ENCODE peak calls at places on chromosome 12, in ten cellular contexts. One of them, this sample, is unnamed.

GRCh38 chr12:109719123-109720022 is 5.7 kb downstream of the FAM222A start:
- DNase-seq in T-helper 22 cell: no peak
- DNase-seq in fibroblast of the aortic adventitia: no peak
- DNase-seq in NCI-H1694: no peak
- DNase-seq in BE2C: peak; percentile 65
- DNase-seq in H54: no peak
- DNase-seq in NCI-H1417: no peak
- DNase-seq in GM10248: no peak
- DNase-seq in activated CD4-positive, alpha-beta T cell treated with anti-CD3 and anti-CD28 coated beads for 48 hours: no peak
- DNase-seq in lower leg skin: no peak
- DNase-seq in this sample: no peak

GRCh38 chr12:107411792-107412535 is 273.6 kb upstream of the PWP1 start:
- DNase-seq in fibroblast of the aortic adventitia: no peak
- DNase-seq in activated CD4-positive, alpha-beta T cell treated with anti-CD3 and anti-CD28 coated beads for 48 hours: no peak
- DNase-seq in lower leg skin: no peak
- DNase-seq in NCI-H1417: no peak
- DNase-seq in H54: peak; percentile 76
- DNase-seq in NCI-H1694: no peak
- DNase-seq in GM10248: no peak
- DNase-seq in BE2C: no peak
- DNase-seq in T-helper 22 cell: no peak
- DNase-seq in this sample: no peak

GRCh38 chr12:102757154-102757873 is 159.7 kb downstream of the PAH start:
- DNase-seq in NCI-H1694: no peak
- DNase-seq in activated CD4-positive, alpha-beta T cell treated with anti-CD3 and anti-CD28 coated beads for 48 hours: no peak
- DNase-seq in NCI-H1417: no peak
- DNase-seq in T-helper 22 cell: no peak
- DNase-seq in H54: no peak
- DNase-seq in lower leg skin: no peak
- DNase-seq in fibroblast of the aortic adventitia: no peak
- DNase-seq in BE2C: no peak
- DNase-seq in GM10248: no peak
- DNase-seq in this sample: no peak

GRCh38 chr12:96218989-96219678 is 25.0 kb downstream of the ELK3 start:
- DNase-seq in NCI-H1417: no peak
- DNase-seq in GM10248: no peak
- DNase-seq in H54: no peak
- DNase-seq in activated CD4-positive, alpha-beta T cell treated with anti-CD3 and anti-CD28 coated beads for 48 hours: no peak
- DNase-seq in T-helper 22 cell: no peak
- DNase-seq in BE2C: no peak
- DNase-seq in lower leg skin: no peak
- DNase-seq in fibroblast of the aortic adventitia: no peak
- DNase-seq in NCI-H1694: no peak
- DNase-seq in this sample: no peak

GRCh38 chr12:29831173-29831572 is 47.4 kb upstream of the TMTC1 start:
- DNase-seq in NCI-H1694: no peak
- DNase-seq in fibroblast of the aortic adventitia: no peak
- DNase-seq in T-helper 22 cell: no peak
- DNase-seq in lower leg skin: no peak
- DNase-seq in activated CD4-positive, alpha-beta T cell treated with anti-CD3 and anti-CD28 coated beads for 48 hours: no peak
- DNase-seq in BE2C: no peak
- DNase-seq in NCI-H1417: no peak
- DNase-seq in GM10248: no peak
- DNase-seq in H54: no peak
- DNase-seq in this sample: no peak

GRCh38 chr12:122875590-122876220 is 20.2 kb downstream of the VPS37B start:
- DNase-seq in BE2C: no peak
- DNase-seq in activated CD4-positive, alpha-beta T cell treated with anti-CD3 and anti-CD28 coated beads for 48 hours: no peak
- DNase-seq in H54: no peak
- DNase-seq in NCI-H1694: no peak
- DNase-seq in fibroblast of the aortic adventitia: no peak
- DNase-seq in GM10248: peak; percentile 65
- DNase-seq in NCI-H1417: no peak
- DNase-seq in lower leg skin: peak; percentile 65
- DNase-seq in T-helper 22 cell: no peak
- DNase-seq in this sample: no peak

GRCh38 chr12:105262461-105263184 is 26.6 kb upstream of the APPL2 start:
- DNase-seq in GM10248: no peak
- DNase-seq in activated CD4-positive, alpha-beta T cell treated with anti-CD3 and anti-CD28 coated beads for 48 hours: no peak
- DNase-seq in BE2C: no peak
- DNase-seq in T-helper 22 cell: no peak
- DNase-seq in lower leg skin: no peak
- DNase-seq in NCI-H1417: no peak
- DNase-seq in H54: no peak
- DNase-seq in NCI-H1694: no peak
- DNase-seq in fibroblast of the aortic adventitia: no peak
- DNase-seq in this sample: no peak

GRCh38 chr12:26034371-26035142 is 76.1 kb downstream of the RASSF8 start:
- DNase-seq in activated CD4-positive, alpha-beta T cell treated with anti-CD3 and anti-CD28 coated beads for 48 hours: no peak
- DNase-seq in GM10248: no peak
- DNase-seq in BE2C: no peak
- DNase-seq in NCI-H1417: no peak
- DNase-seq in T-helper 22 cell: no peak
- DNase-seq in H54: no peak
- DNase-seq in NCI-H1694: no peak
- DNase-seq in lower leg skin: no peak
- DNase-seq in fibroblast of the aortic adventitia: peak; percentile 97
- DNase-seq in this sample: no peak

GRCh38 chr12:2997989-2998670 is 38.9 kb downstream of the TEAD4 start:
- DNase-seq in T-helper 22 cell: no peak
- DNase-seq in BE2C: no peak
- DNase-seq in fibroblast of the aortic adventitia: peak; percentile 28
- DNase-seq in lower leg skin: no peak
- DNase-seq in GM10248: no peak
- DNase-seq in NCI-H1694: no peak
- DNase-seq in activated CD4-positive, alpha-beta T cell treated with anti-CD3 and anti-CD28 coated beads for 48 hours: no peak
- DNase-seq in H54: no peak
- DNase-seq in NCI-H1417: no peak
- DNase-seq in this sample: peak; percentile 40

GRCh38 chr12:129723260-129723659 is 180.6 kb downstream of the TMEM132D start:
- DNase-seq in activated CD4-positive, alpha-beta T cell treated with anti-CD3 and anti-CD28 coated beads for 48 hours: no peak
- DNase-seq in fibroblast of the aortic adventitia: no peak
- DNase-seq in NCI-H1694: no peak
- DNase-seq in GM10248: no peak
- DNase-seq in NCI-H1417: no peak
- DNase-seq in T-helper 22 cell: no peak
- DNase-seq in lower leg skin: no peak
- DNase-seq in BE2C: no peak
- DNase-seq in H54: no peak
- DNase-seq in this sample: no peak

GRCh38 chr12:108582509-108582908 is 15.4 kb downstream of the TMEM119 start:
- DNase-seq in GM10248: no peak
- DNase-seq in fibroblast of the aortic adventitia: no peak
- DNase-seq in T-helper 22 cell: no peak
- DNase-seq in lower leg skin: no peak
- DNase-seq in BE2C: no peak
- DNase-seq in H54: no peak
- DNase-seq in NCI-H1417: no peak
- DNase-seq in activated CD4-positive, alpha-beta T cell treated with anti-CD3 and anti-CD28 coated beads for 48 hours: no peak
- DNase-seq in NCI-H1694: no peak
- DNase-seq in this sample: no peak

GRCh38 chr12:47193066-47193465 is 113.3 kb upstream of the AMIGO2 start:
- DNase-seq in GM10248: no peak
- DNase-seq in T-helper 22 cell: no peak
- DNase-seq in NCI-H1417: no peak
- DNase-seq in activated CD4-positive, alpha-beta T cell treated with anti-CD3 and anti-CD28 coated beads for 48 hours: peak; percentile 28
- DNase-seq in NCI-H1694: no peak
- DNase-seq in lower leg skin: no peak
- DNase-seq in BE2C: no peak
- DNase-seq in fibroblast of the aortic adventitia: no peak
- DNase-seq in H54: no peak
- DNase-seq in this sample: no peak

GRCh38 chr12:65561798-65562382 is 262.4 kb upstream of the HMGA2 start:
- DNase-seq in GM10248: no peak
- DNase-seq in lower leg skin: no peak
- DNase-seq in NCI-H1417: no peak
- DNase-seq in H54: no peak
- DNase-seq in fibroblast of the aortic adventitia: peak; percentile 81
- DNase-seq in NCI-H1694: no peak
- DNase-seq in BE2C: no peak
- DNase-seq in activated CD4-positive, alpha-beta T cell treated with anti-CD3 and anti-CD28 coated beads for 48 hours: no peak
- DNase-seq in T-helper 22 cell: no peak
- DNase-seq in this sample: no peak

GRCh38 chr12:66352197-66352596 is 49.9 kb downstream of the HELB start:
- DNase-seq in T-helper 22 cell: no peak
- DNase-seq in NCI-H1417: no peak
- DNase-seq in lower leg skin: no peak
- DNase-seq in activated CD4-positive, alpha-beta T cell treated with anti-CD3 and anti-CD28 coated beads for 48 hours: peak; percentile 21
- DNase-seq in NCI-H1694: peak; percentile 33
- DNase-seq in H54: peak; percentile 12
- DNase-seq in GM10248: no peak
- DNase-seq in BE2C: peak; percentile 22
- DNase-seq in fibroblast of the aortic adventitia: peak; percentile 16
- DNase-seq in this sample: no peak

GRCh38 chr12:57238854-57239554 is 9.5 kb downstream of the SHMT2 start:
- DNase-seq in NCI-H1694: peak; percentile 64
- DNase-seq in GM10248: peak; percentile 95
- DNase-seq in H54: peak; percentile 89
- DNase-seq in T-helper 22 cell: peak; percentile 63
- DNase-seq in fibroblast of the aortic adventitia: peak; percentile 86
- DNase-seq in NCI-H1417: peak; percentile 96
- DNase-seq in BE2C: peak; percentile 89
- DNase-seq in lower leg skin: peak; percentile 97
- DNase-seq in activated CD4-positive, alpha-beta T cell treated with anti-CD3 and anti-CD28 coated beads for 48 hours: peak; percentile 93
- DNase-seq in this sample: peak; percentile 95

GRCh38 chr12:40993158-40993557 is 195.0 kb upstream of the PDZRN4 start:
- DNase-seq in H54: no peak
- DNase-seq in BE2C: no peak
- DNase-seq in NCI-H1417: no peak
- DNase-seq in fibroblast of the aortic adventitia: no peak
- DNase-seq in T-helper 22 cell: no peak
- DNase-seq in activated CD4-positive, alpha-beta T cell treated with anti-CD3 and anti-CD28 coated beads for 48 hours: no peak
- DNase-seq in NCI-H1694: no peak
- DNase-seq in lower leg skin: no peak
- DNase-seq in GM10248: no peak
- DNase-seq in this sample: no peak

GRCh38 chr12:71125949-71126348 is 31.9 kb downstream of the TSPAN8 start:
- DNase-seq in NCI-H1694: no peak
- DNase-seq in lower leg skin: no peak
- DNase-seq in T-helper 22 cell: no peak
- DNase-seq in NCI-H1417: no peak
- DNase-seq in fibroblast of the aortic adventitia: no peak
- DNase-seq in activated CD4-positive, alpha-beta T cell treated with anti-CD3 and anti-CD28 coated beads for 48 hours: no peak
- DNase-seq in BE2C: no peak
- DNase-seq in GM10248: no peak
- DNase-seq in H54: no peak
- DNase-seq in this sample: no peak

GRCh38 chr12:47747115-47747514 is 11.6 kb downstream of the RAPGEF3 start:
- DNase-seq in BE2C: no peak
- DNase-seq in H54: no peak
- DNase-seq in NCI-H1417: no peak
- DNase-seq in fibroblast of the aortic adventitia: no peak
- DNase-seq in GM10248: peak; percentile 24
- DNase-seq in T-helper 22 cell: no peak
- DNase-seq in lower leg skin: no peak
- DNase-seq in activated CD4-positive, alpha-beta T cell treated with anti-CD3 and anti-CD28 coated beads for 48 hours: no peak
- DNase-seq in NCI-H1694: no peak
- DNase-seq in this sample: no peak

GRCh38 chr12:105453306-105453705 is 122.8 kb downstream of the C12orf75 start:
- DNase-seq in lower leg skin: no peak
- DNase-seq in GM10248: no peak
- DNase-seq in NCI-H1417: no peak
- DNase-seq in BE2C: no peak
- DNase-seq in fibroblast of the aortic adventitia: no peak
- DNase-seq in NCI-H1694: no peak
- DNase-seq in H54: no peak
- DNase-seq in activated CD4-positive, alpha-beta T cell treated with anti-CD3 and anti-CD28 coated beads for 48 hours: no peak
- DNase-seq in T-helper 22 cell: no peak
- DNase-seq in this sample: no peak

GRCh38 chr12:24921251-24922038 is 27.5 kb downstream of the BCAT1 start:
- DNase-seq in H54: no peak
- DNase-seq in NCI-H1694: no peak
- DNase-seq in NCI-H1417: no peak
- DNase-seq in fibroblast of the aortic adventitia: peak; percentile 57
- DNase-seq in lower leg skin: no peak
- DNase-seq in T-helper 22 cell: no peak
- DNase-seq in BE2C: no peak
- DNase-seq in GM10248: no peak
- DNase-seq in activated CD4-positive, alpha-beta T cell treated with anti-CD3 and anti-CD28 coated beads for 48 hours: no peak
- DNase-seq in this sample: no peak

GRCh38 chr12:92550661-92551060 is 152.1 kb upstream of the PLEKHG7 start:
- DNase-seq in NCI-H1417: no peak
- DNase-seq in H54: no peak
- DNase-seq in GM10248: no peak
- DNase-seq in NCI-H1694: no peak
- DNase-seq in activated CD4-positive, alpha-beta T cell treated with anti-CD3 and anti-CD28 coated beads for 48 hours: no peak
- DNase-seq in T-helper 22 cell: no peak
- DNase-seq in BE2C: no peak
- DNase-seq in lower leg skin: no peak
- DNase-seq in fibroblast of the aortic adventitia: no peak
- DNase-seq in this sample: no peak

GRCh38 chr12:29086325-29087271 is 62.5 kb upstream of the FAR2 start:
- DNase-seq in NCI-H1694: no peak
- DNase-seq in NCI-H1417: no peak
- DNase-seq in BE2C: no peak
- DNase-seq in lower leg skin: no peak
- DNase-seq in H54: no peak
- DNase-seq in GM10248: no peak
- DNase-seq in T-helper 22 cell: no peak
- DNase-seq in activated CD4-positive, alpha-beta T cell treated with anti-CD3 and anti-CD28 coated beads for 48 hours: no peak
- DNase-seq in fibroblast of the aortic adventitia: no peak
- DNase-seq in this sample: no peak